ENCODE peak calls at places on chromosome 4, in ten cellular contexts. Z, N, Q, P, I, G, C, L, E and A are unnamed samples. For H3K9me3, the result is how much of the 10 kb centered on the place peaks cover.

GRCh38 chr4:44927361-44928061 is 201.2 kb upstream of the GNPDA2 start:
- DNase-seq in C (no peak), I (peak), G (no peak), N (no peak), Q (peak), Z (peak), E (peak), P (no peak), L (no peak), A (no peak)

GRCh38 chr4:127624176-127624575 is 8.6 kb upstream of the INTU start:
- DNase-seq in E (no peak), C (no peak), P (no peak), Q (no peak), L (no peak), Z (no peak), I (no peak), G (no peak), N (no peak), A (no peak)

GRCh38 chr4:156594619-156595018 is 377.0 kb downstream of the PDGFC start:
- DNase-seq in E (peak), N (no peak), P (peak), C (peak), L (peak), I (no peak), Z (no peak), Q (no peak), G (peak), A (no peak)

GRCh38 chr4:54840992-54841768 is 183.4 kb downstream of the KIT start:
- DNase-seq in Z (no peak), I (no peak), Q (peak), G (no peak), E (no peak), P (peak), L (no peak), N (no peak), C (no peak), A (no peak)

GRCh38 chr4:11470709-11471441 is 42.2 kb upstream of the HS3ST1 start:
- DNase-seq in Z (no peak), I (no peak), L (no peak), Q (no peak), N (no peak), P (no peak), C (no peak), G (no peak), E (peak), A (peak)

GRCh38 chr4:122879001-122879400 is 43.4 kb downstream of the NUDT6 start:
- DNase-seq in E (no peak), L (no peak), N (no peak), I (no peak), P (no peak), C (no peak), Z (no peak), G (no peak), Q (no peak), A (no peak)

GRCh38 chr4:1300466-1301455 is 11.1 kb downstream of the MAEA start:
- DNase-seq in L (peak), P (peak), Z (no peak), C (no peak), Q (no peak), I (no peak), G (peak), E (peak), N (no peak), A (peak)

GRCh38 chr4:98448923-98449322 is 187.7 kb downstream of the RAP1GDS1 start:
- DNase-seq in I (no peak), P (peak), G (no peak), C (peak), E (peak), N (peak), Z (no peak), Q (no peak), L (no peak), A (peak)

GRCh38 chr4:6840062-6840976 is 57.8 kb downstream of the KIAA0232 start:
- DNase-seq in Q (peak), N (no peak), Z (no peak), E (no peak), I (no peak), C (no peak), P (no peak), L (peak), G (peak), A (no peak)

GRCh38 chr4:92101609-92102231 is 202.0 kb upstream of the GRID2 start:
- DNase-seq in I (no peak), L (no peak), P (no peak), E (peak), Z (no peak), N (no peak), G (no peak), Q (no peak), C (no peak), A (no peak)

GRCh38 chr4:82373816-82374740 is at the start of gene HNRNPD:
- DNase-seq in L (peak), G (peak), Q (peak), N (peak), P (peak), Z (peak), C (peak), E (peak), I (peak), A (peak)

GRCh38 chr4:181264908-181265307 is 978.3 kb upstream of the TENM3 start:
- DNase-seq in L (no peak), I (no peak), N (no peak), E (no peak), Q (no peak), G (no peak), Z (no peak), C (no peak), P (no peak), A (no peak)

GRCh38 chr4:4687935-4688727 is 146.3 kb upstream of the STX18 start:
- DNase-seq in G (no peak), N (no peak), E (no peak), P (no peak), I (no peak), L (no peak), Q (no peak), C (no peak), Z (no peak), A (no peak)

GRCh38 chr4:56995525-56995924 is 16.8 kb downstream of the POLR2B start:
- DNase-seq in C (peak), E (no peak), N (no peak), Z (no peak), I (no peak), G (peak), Q (no peak), P (peak), L (no peak), A (no peak)

GRCh38 chr4:93748943-93749342 is 79.6 kb upstream of the ATOH1 start:
- DNase-seq in C (no peak), L (no peak), E (no peak), Q (no peak), I (no peak), Z (no peak), G (no peak), N (no peak), P (no peak), A (no peak)

GRCh38 chr4:161457311-161457710 is 706.5 kb downstream of the FSTL5 start:
- DNase-seq in C (no peak), E (no peak), L (no peak), Z (no peak), I (no peak), G (no peak), P (no peak), N (no peak), Q (no peak), A (no peak)

GRCh38 chr4:163473576-163473975 is at the start of gene TKTL2:
- DNase-seq in N (no peak), P (no peak), I (no peak), Q (peak), E (no peak), Z (no peak), G (no peak), C (no peak), L (no peak), A (no peak)

GRCh38 chr4:126180642-126181041 is 865.9 kb downstream of the FAT4 start:
- DNase-seq in Z (no peak), Q (no peak), I (no peak), G (no peak), C (no peak), L (no peak), E (no peak), P (no peak), N (no peak), A (no peak)

GRCh38 chr4:140309124-140309870 is 64.1 kb upstream of the SCOC start:
- DNase-seq in Q (no peak), G (no peak), E (peak), P (no peak), Z (no peak), C (no peak), N (no peak), L (peak), I (no peak), A (no peak)

GRCh38 chr4:112523008-112523440 is 7.0 kb upstream of the NEUROG2 start:
- DNase-seq in Q (peak), L (no peak), N (no peak), I (no peak), C (no peak), P (peak), G (no peak), Z (no peak), E (peak), A (peak)

GRCh38 chr4:81466841-81467671 is 4.7 kb downstream of the RASGEF1B start:
- DNase-seq in N (peak), Q (peak), I (peak), G (no peak), P (peak), Z (no peak), L (peak), E (peak), C (no peak), A (peak)

GRCh38 chr4:27176400-27176799 is 315.8 kb downstream of the STIM2 start:
- DNase-seq in E (peak), L (no peak), P (peak), I (peak), N (no peak), Z (no peak), G (peak), Q (peak), C (no peak), A (no peak)

GRCh38 chr4:121421594-121421993 is 40.8 kb upstream of the QRFPR start:
- DNase-seq in E (no peak), G (no peak), P (no peak), Z (no peak), C (no peak), L (no peak), Q (peak), I (peak), N (no peak), A (no peak)

DNA sequence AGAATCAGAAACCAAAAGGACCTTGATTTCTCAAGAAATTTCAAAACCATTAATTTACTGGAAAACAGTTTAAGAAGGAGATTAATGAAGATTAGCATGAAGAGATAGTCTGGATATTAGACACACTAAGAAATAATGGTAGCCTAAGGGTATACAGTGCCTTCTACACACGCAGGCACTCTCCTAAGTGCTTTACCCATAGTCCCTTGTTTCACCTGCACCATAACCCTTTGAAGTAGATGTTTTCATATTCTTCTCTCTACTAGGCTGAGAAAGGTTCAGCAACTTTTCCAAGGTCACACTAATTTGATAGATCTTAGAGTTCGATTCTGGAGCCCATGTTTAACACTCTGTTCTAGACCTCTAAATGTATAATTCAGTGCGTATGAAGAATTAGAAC is 259.0 kb upstream of the SLIT2 start:
- DNase-seq in L (no peak), I (no peak), Q (no peak), G (no peak), P (no peak), N (no peak), Z (no peak), C (no peak), E (no peak), A (no peak)
- H3K9me3 ChIP-seq in L (under half), I (under half), Q (under half), G (under half), P (under half), N (under half), Z (under half), C (under half), E (under half), A (under half)

GRCh38 chr4:145879598-145879997 is 59.0 kb downstream of the ZNF827 start:
- DNase-seq in N (no peak), Q (no peak), C (no peak), E (no peak), Z (no peak), L (no peak), G (no peak), P (no peak), I (no peak), A (no peak)
- H3K4me3 ChIP-seq in N (no peak), Q (no peak), C (no peak), E (no peak), Z (no peak), L (no peak), G (no peak), P (no peak), I (no peak), A (no peak)

DNA sequence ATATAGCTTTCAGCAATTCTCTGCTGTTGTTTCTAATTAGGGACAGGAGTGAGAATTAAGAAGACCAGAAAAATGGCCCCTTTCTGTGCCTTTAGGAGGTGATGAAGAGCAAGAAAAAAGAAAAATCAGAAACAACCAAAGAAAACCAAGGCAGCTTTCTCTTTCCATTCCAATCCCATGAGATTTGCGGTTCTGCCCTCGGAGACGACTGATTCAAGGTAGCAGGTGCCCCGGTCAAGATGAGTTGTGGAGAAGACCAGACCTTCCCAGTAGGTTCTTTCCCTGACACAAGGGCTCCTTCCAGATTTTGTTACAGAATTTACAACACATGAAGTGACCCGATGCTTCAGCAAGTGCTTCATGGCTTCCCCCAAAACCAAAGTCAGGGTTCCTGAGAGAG is 21.9 kb downstream of the TLR10 start:
- DNase-seq in I (no peak), L (no peak), E (no peak), G (no peak), Z (no peak), C (no peak), P (no peak), Q (no peak), N (no peak), A (no peak)
- H3K27ac ChIP-seq in I (no peak), L (no peak), E (no peak), G (no peak), Z (no peak), C (no peak), P (peak), Q (no peak), N (no peak), A (no peak)

GRCh38 chr4:159417006-159417405 is 314.1 kb downstream of the RAPGEF2 start:
- DNase-seq in Q (no peak), E (no peak), N (no peak), C (no peak), G (no peak), I (no peak), L (no peak), Z (no peak), P (no peak), A (no peak)
- H3K9me3 ChIP-seq in Q (under half), E (under half), N (under half), C (under half), G (under half), I (under half), L (under half), Z (under half), P (under half), A (under half)

GRCh38 chr4:183657564-183657963 is 1.4 kb downstream of the RWDD4 start:
- DNase-seq in P (no peak), I (no peak), Z (no peak), E (peak), L (no peak), N (no peak), Q (no peak), G (no peak), C (no peak), A (no peak)
- H3K4me3 ChIP-seq in P (no peak), I (peak), Z (peak), E (peak), L (peak), N (peak), Q (peak), G (peak), C (no peak), A (no peak)

DNA sequence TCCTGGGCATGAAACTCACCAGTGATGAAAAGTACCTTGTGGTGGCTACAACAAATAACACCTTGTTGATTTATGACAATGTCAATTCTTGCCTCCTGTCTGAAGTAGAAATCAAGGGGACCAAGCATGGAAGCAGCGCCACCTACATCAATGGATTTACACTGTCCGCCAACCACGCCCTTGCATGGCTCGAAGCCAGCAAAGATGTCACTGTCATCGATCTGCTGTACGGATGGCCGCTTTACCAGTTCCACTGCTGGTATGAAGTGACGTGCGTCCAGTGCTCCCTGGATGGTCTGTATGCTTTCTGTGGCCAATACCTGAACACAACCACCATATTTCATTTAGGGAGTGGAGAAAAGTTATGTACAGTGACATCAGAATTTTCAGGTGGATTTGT is 200.5 kb downstream of the NWD2 start:
- DNase-seq in C (no peak), G (no peak), E (no peak), Z (no peak), P (no peak), I (no peak), Q (peak), L (no peak), N (no peak), A (no peak)
- H3K27ac ChIP-seq in C (no peak), G (no peak), E (no peak), Z (no peak), P (no peak), I (no peak), Q (no peak), L (no peak), N (no peak), A (no peak)